ENCODE peak calls at places on chromosomes 13 and 19, in seven cellular contexts. H is fibroblast of lung, A is substantia nigra, V is anterior cingulate cortex, U is NCI-H2081, G is RPMI8226, E is GM23248. N is an unnamed sample.

GRCh38 chr19:41705393-41706174 is 2.8 kb upstream of the CEACAM5 start:
- DNase-seq in H (no peak), A (no peak), V (no peak), U (no peak), G (peak; percentile 39), E (peak; percentile 41), N (peak; percentile 47)

GRCh38 chr19:58003153-58003828 is 671 bp upstream of the ZNF606 start:
- DNase-seq in H (peak; percentile 42), A (no peak), V (no peak), U (no peak), G (no peak), E (peak; percentile 46), N (no peak)

GRCh38 chr13:51619614-51620013 is 35.4 kb downstream of the WDFY2 start:
- DNase-seq in H (peak; percentile 68), A (no peak), V (no peak), U (no peak), G (no peak), E (peak; percentile 88), N (peak; percentile 33)

GRCh38 chr13:28313579-28313978 is 175.2 kb downstream of the PAN3 start:
- DNase-seq in H (peak; percentile 55), A (no peak), V (no peak), U (no peak), G (no peak), E (peak; percentile 54), N (peak; percentile 49)

GRCh38 chr13:97385146-97385545 is 48.8 kb upstream of the RAP2A start:
- DNase-seq in H (no peak), A (no peak), V (no peak), U (no peak), G (no peak), E (peak; percentile 45), N (peak; percentile 44)

GRCh38 chr19:30273184-30273583 is 99.0 kb upstream of the ZNF536 start:
- DNase-seq in H (no peak), A (no peak), V (no peak), U (no peak), G (no peak), E (no peak), N (no peak)

GRCh38 chr19:1079566-1080111 is 12.7 kb downstream of the ARHGAP45 start:
- DNase-seq in H (no peak), A (no peak), V (no peak), U (no peak), G (no peak), E (no peak), N (no peak)

GRCh38 chr13:43303040-43303729 is 279.8 kb downstream of the DNAJC15 start:
- DNase-seq in H (peak; percentile 80), A (peak; percentile 42), V (peak; percentile 59), U (peak; percentile 37), G (peak; percentile 70), E (peak; percentile 72), N (peak; percentile 60)

GRCh38 chr19:1852294-1852646 is 4.0 kb upstream of the REXO1 start:
- DNase-seq in H (no peak), A (no peak), V (no peak), U (no peak), G (no peak), E (no peak), N (no peak)

GRCh38 chr19:46732966-46733692 is 12.7 kb upstream of the FKRP start:
- DNase-seq in H (peak; percentile 60), A (no peak), V (no peak), U (no peak), G (no peak), E (no peak), N (no peak)

GRCh38 chr19:29232315-29232852 is 19.4 kb upstream of the UQCRFS1 start:
- DNase-seq in H (no peak), A (no peak), V (no peak), U (no peak), G (no peak), E (no peak), N (no peak)

GRCh38 chr19:28294395-28294794 is 918.6 kb downstream of the UQCRFS1 start:
- DNase-seq in H (no peak), A (no peak), V (no peak), U (no peak), G (no peak), E (peak; percentile 88), N (peak; percentile 69)

GRCh38 chr19:44685877-44686276 is 13.1 kb upstream of the CEACAM16 start:
- DNase-seq in H (peak; percentile 24), A (no peak), V (no peak), U (no peak), G (no peak), E (peak; percentile 25), N (no peak)

GRCh38 chr19:1259873-1260748 is 9.0 kb upstream of the CIRBP start:
- DNase-seq in H (no peak), A (no peak), V (no peak), U (no peak), G (no peak), E (peak; percentile 67), N (no peak)

GRCh38 chr13:50636007-50636704 is 207.3 kb downstream of the DLEU7 start:
- DNase-seq in H (no peak), A (no peak), V (no peak), U (no peak), G (no peak), E (no peak), N (no peak)

GRCh38 chr19:6464070-6464873 is at the start of gene CRB3:
- DNase-seq in H (no peak), A (no peak), V (no peak), U (no peak), G (no peak), E (no peak), N (no peak)

GRCh38 chr19:51354103-51354741 is 12.0 kb downstream of the ETFB start:
- DNase-seq in H (no peak), A (no peak), V (no peak), U (no peak), G (no peak), E (no peak), N (no peak)

GRCh38 chr13:113947321-113948033 is 26.4 kb downstream of the C13orf46 start:
- DNase-seq in H (peak; percentile 64), A (no peak), V (peak; percentile 11), U (no peak), G (peak; percentile 92), E (peak; percentile 76), N (peak; percentile 91)

GRCh38 chr19:46605356-46605821 is 4.3 kb downstream of the CALM3 start:
- DNase-seq in H (no peak), A (no peak), V (no peak), U (no peak), G (no peak), E (no peak), N (no peak)

GRCh38 chr13:20119960-20120359 is 40.9 kb downstream of the GJA3 start:
- DNase-seq in H (no peak), A (no peak), V (no peak), U (no peak), G (no peak), E (no peak), N (no peak)

GRCh38 chr13:36543671-36544070 is 111.4 kb downstream of the CCNA1 start:
- DNase-seq in H (no peak), A (no peak), V (no peak), U (peak; percentile 76), G (no peak), E (no peak), N (no peak)

GRCh38 chr19:54493967-54494585 is 8.6 kb upstream of the LAIR2 start:
- DNase-seq in H (no peak), A (no peak), V (no peak), U (no peak), G (no peak), E (no peak), N (no peak)

GRCh38 chr19:46840157-46840942 is 10.3 kb downstream of the AP2S1 start:
- DNase-seq in H (peak; percentile 76), A (peak; percentile 24), V (no peak), U (peak; percentile 52), G (peak; percentile 52), E (peak; percentile 76), N (peak; percentile 69)

GRCh38 chr19:51027873-51028272 is 1.5 kb upstream of the KLK11 start:
- DNase-seq in H (no peak), A (no peak), V (no peak), U (no peak), G (no peak), E (no peak), N (no peak)

GRCh38 chr13:110758195-110758594 is 44.7 kb downstream of the ING1 start:
- DNase-seq in H (peak; percentile 50), A (no peak), V (no peak), U (no peak), G (no peak), E (peak; percentile 52), N (no peak)

GRCh38 chr13:80577951-80578670 is 237.2 kb upstream of the SPRY2 start:
- DNase-seq in H (no peak), A (no peak), V (no peak), U (no peak), G (no peak), E (no peak), N (no peak)

GRCh38 chr13:47114030-47114429 is 217.2 kb upstream of the HTR2A start:
- DNase-seq in H (peak; percentile 45), A (no peak), V (no peak), U (no peak), G (no peak), E (peak; percentile 90), N (peak; percentile 75)

GRCh38 chr13:61110804-61111203 is 304.8 kb downstream of the PCDH20 start:
- DNase-seq in H (no peak), A (no peak), V (no peak), U (no peak), G (no peak), E (no peak), N (no peak)

N was measured in GM03348.